ENCODE peak calls at places on chromosomes 5 and 9, in six cellular contexts. One of them, this sample, is unnamed.
A peak's percentile ranks its signal among the peaks of the same experiment; 100 is the strongest.

GRCh38 chr9:128494108-128494742 is 10.3 kb upstream of the GLE1 start:
- DNase-seq in fibroblast of the conjunctiva: no peak
- DNase-seq in activated T-cell treated with anti-CD3 and anti-CD28 coated beads for 24 hours: no peak
- DNase-seq in activated CD8-positive, alpha-beta T cell treated with anti-CD3 and anti-CD28 coated beads for 36 hours: peak; percentile 16
- DNase-seq in NCI-H1694: no peak
- DNase-seq in OCI-M1: peak; percentile 17
- DNase-seq in this sample: no peak

GRCh38 chr5:42487821-42488220 is 64.6 kb downstream of the GHR start:
- DNase-seq in fibroblast of the conjunctiva: no peak
- DNase-seq in activated T-cell treated with anti-CD3 and anti-CD28 coated beads for 24 hours: no peak
- DNase-seq in activated CD8-positive, alpha-beta T cell treated with anti-CD3 and anti-CD28 coated beads for 36 hours: no peak
- DNase-seq in NCI-H1694: no peak
- DNase-seq in OCI-M1: no peak
- DNase-seq in this sample: no peak

GRCh38 chr9:98162638-98163037 is 29.8 kb downstream of the CORO2A start:
- DNase-seq in fibroblast of the conjunctiva: no peak
- DNase-seq in activated T-cell treated with anti-CD3 and anti-CD28 coated beads for 24 hours: no peak
- DNase-seq in activated CD8-positive, alpha-beta T cell treated with anti-CD3 and anti-CD28 coated beads for 36 hours: no peak
- DNase-seq in NCI-H1694: peak; percentile 64
- DNase-seq in OCI-M1: no peak
- DNase-seq in this sample: no peak

GRCh38 chr5:151406322-151406947 is 41.0 kb upstream of the SLC36A1 start:
- DNase-seq in fibroblast of the conjunctiva: no peak
- DNase-seq in activated T-cell treated with anti-CD3 and anti-CD28 coated beads for 24 hours: no peak
- DNase-seq in activated CD8-positive, alpha-beta T cell treated with anti-CD3 and anti-CD28 coated beads for 36 hours: no peak
- DNase-seq in NCI-H1694: no peak
- DNase-seq in OCI-M1: peak; percentile 81
- DNase-seq in this sample: no peak

GRCh38 chr9:124217839-124218437 is 39.8 kb upstream of the NEK6 start:
- DNase-seq in fibroblast of the conjunctiva: no peak
- DNase-seq in activated T-cell treated with anti-CD3 and anti-CD28 coated beads for 24 hours: no peak
- DNase-seq in activated CD8-positive, alpha-beta T cell treated with anti-CD3 and anti-CD28 coated beads for 36 hours: no peak
- DNase-seq in NCI-H1694: no peak
- DNase-seq in OCI-M1: no peak
- DNase-seq in this sample: no peak

GRCh38 chr5:154395407-154396106 is 50.2 kb upstream of the SAP30L start:
- DNase-seq in fibroblast of the conjunctiva: no peak
- DNase-seq in activated T-cell treated with anti-CD3 and anti-CD28 coated beads for 24 hours: no peak
- DNase-seq in activated CD8-positive, alpha-beta T cell treated with anti-CD3 and anti-CD28 coated beads for 36 hours: no peak
- DNase-seq in NCI-H1694: no peak
- DNase-seq in OCI-M1: no peak
- DNase-seq in this sample: no peak

GRCh38 chr5:170380361-170380951 is 8.7 kb downstream of the KCNMB1 start:
- DNase-seq in fibroblast of the conjunctiva: no peak
- DNase-seq in activated T-cell treated with anti-CD3 and anti-CD28 coated beads for 24 hours: no peak
- DNase-seq in activated CD8-positive, alpha-beta T cell treated with anti-CD3 and anti-CD28 coated beads for 36 hours: no peak
- DNase-seq in NCI-H1694: no peak
- DNase-seq in OCI-M1: no peak
- DNase-seq in this sample: no peak

GRCh38 chr9:38445154-38446043 is 21.1 kb upstream of the IGFBPL1 start:
- DNase-seq in fibroblast of the conjunctiva: no peak
- DNase-seq in activated T-cell treated with anti-CD3 and anti-CD28 coated beads for 24 hours: no peak
- DNase-seq in activated CD8-positive, alpha-beta T cell treated with anti-CD3 and anti-CD28 coated beads for 36 hours: no peak
- DNase-seq in NCI-H1694: no peak
- DNase-seq in OCI-M1: peak; percentile 27
- DNase-seq in this sample: no peak

GRCh38 chr9:108083796-108084352 is 594.3 kb upstream of the KLF4 start:
- DNase-seq in fibroblast of the conjunctiva: no peak
- DNase-seq in activated T-cell treated with anti-CD3 and anti-CD28 coated beads for 24 hours: no peak
- DNase-seq in activated CD8-positive, alpha-beta T cell treated with anti-CD3 and anti-CD28 coated beads for 36 hours: no peak
- DNase-seq in NCI-H1694: no peak
- DNase-seq in OCI-M1: no peak
- DNase-seq in this sample: no peak

GRCh38 chr5:9454012-9454481 is 91.8 kb downstream of the SEMA5A start:
- DNase-seq in fibroblast of the conjunctiva: no peak
- DNase-seq in activated T-cell treated with anti-CD3 and anti-CD28 coated beads for 24 hours: no peak
- DNase-seq in activated CD8-positive, alpha-beta T cell treated with anti-CD3 and anti-CD28 coated beads for 36 hours: no peak
- DNase-seq in NCI-H1694: no peak
- DNase-seq in OCI-M1: no peak
- DNase-seq in this sample: no peak

GRCh38 chr9:125393426-125393825 is 131.8 kb downstream of the GAPVD1 start:
- DNase-seq in fibroblast of the conjunctiva: no peak
- DNase-seq in activated T-cell treated with anti-CD3 and anti-CD28 coated beads for 24 hours: no peak
- DNase-seq in activated CD8-positive, alpha-beta T cell treated with anti-CD3 and anti-CD28 coated beads for 36 hours: no peak
- DNase-seq in NCI-H1694: no peak
- DNase-seq in OCI-M1: no peak
- DNase-seq in this sample: no peak

GRCh38 chr5:119285070-119285916 is 70.5 kb upstream of the TNFAIP8 start:
- DNase-seq in fibroblast of the conjunctiva: no peak
- DNase-seq in activated T-cell treated with anti-CD3 and anti-CD28 coated beads for 24 hours: no peak
- DNase-seq in activated CD8-positive, alpha-beta T cell treated with anti-CD3 and anti-CD28 coated beads for 36 hours: no peak
- DNase-seq in NCI-H1694: no peak
- DNase-seq in OCI-M1: peak; percentile 14
- DNase-seq in this sample: no peak

GRCh38 chr5:59496524-59497134 is 396.9 kb downstream of the PDE4D start:
- DNase-seq in fibroblast of the conjunctiva: no peak
- DNase-seq in activated T-cell treated with anti-CD3 and anti-CD28 coated beads for 24 hours: no peak
- DNase-seq in activated CD8-positive, alpha-beta T cell treated with anti-CD3 and anti-CD28 coated beads for 36 hours: peak; percentile 11
- DNase-seq in NCI-H1694: no peak
- DNase-seq in OCI-M1: peak; percentile 80
- DNase-seq in this sample: no peak

GRCh38 chr5:131364507-131365050 is 100.7 kb downstream of the CDC42SE2 start:
- DNase-seq in fibroblast of the conjunctiva: no peak
- DNase-seq in activated T-cell treated with anti-CD3 and anti-CD28 coated beads for 24 hours: no peak
- DNase-seq in activated CD8-positive, alpha-beta T cell treated with anti-CD3 and anti-CD28 coated beads for 36 hours: no peak
- DNase-seq in NCI-H1694: no peak
- DNase-seq in OCI-M1: no peak
- DNase-seq in this sample: no peak

GRCh38 chr5:5342784-5343183 is 79.7 kb upstream of the ICE1 start:
- DNase-seq in fibroblast of the conjunctiva: no peak
- DNase-seq in activated T-cell treated with anti-CD3 and anti-CD28 coated beads for 24 hours: no peak
- DNase-seq in activated CD8-positive, alpha-beta T cell treated with anti-CD3 and anti-CD28 coated beads for 36 hours: no peak
- DNase-seq in NCI-H1694: no peak
- DNase-seq in OCI-M1: no peak
- DNase-seq in this sample: no peak

GRCh38 chr5:9712506-9713285 is 82.5 kb upstream of the TAS2R1 start:
- DNase-seq in fibroblast of the conjunctiva: peak; percentile 9
- DNase-seq in activated T-cell treated with anti-CD3 and anti-CD28 coated beads for 24 hours: no peak
- DNase-seq in activated CD8-positive, alpha-beta T cell treated with anti-CD3 and anti-CD28 coated beads for 36 hours: no peak
- DNase-seq in NCI-H1694: no peak
- DNase-seq in OCI-M1: no peak
- DNase-seq in this sample: no peak

GRCh38 chr9:110520120-110520701 is 59.3 kb downstream of the SVEP1 start:
- DNase-seq in fibroblast of the conjunctiva: peak; percentile 83
- DNase-seq in activated T-cell treated with anti-CD3 and anti-CD28 coated beads for 24 hours: no peak
- DNase-seq in activated CD8-positive, alpha-beta T cell treated with anti-CD3 and anti-CD28 coated beads for 36 hours: no peak
- DNase-seq in NCI-H1694: no peak
- DNase-seq in OCI-M1: no peak
- DNase-seq in this sample: no peak

GRCh38 chr5:84130006-84130580 is 254.6 kb downstream of the EDIL3 start:
- DNase-seq in fibroblast of the conjunctiva: no peak
- DNase-seq in activated T-cell treated with anti-CD3 and anti-CD28 coated beads for 24 hours: no peak
- DNase-seq in activated CD8-positive, alpha-beta T cell treated with anti-CD3 and anti-CD28 coated beads for 36 hours: no peak
- DNase-seq in NCI-H1694: no peak
- DNase-seq in OCI-M1: no peak
- DNase-seq in this sample: no peak

GRCh38 chr5:133235696-133236426 is 184.0 kb downstream of the HSPA4 start:
- DNase-seq in fibroblast of the conjunctiva: no peak
- DNase-seq in activated T-cell treated with anti-CD3 and anti-CD28 coated beads for 24 hours: no peak
- DNase-seq in activated CD8-positive, alpha-beta T cell treated with anti-CD3 and anti-CD28 coated beads for 36 hours: no peak
- DNase-seq in NCI-H1694: no peak
- DNase-seq in OCI-M1: no peak
- DNase-seq in this sample: no peak

GRCh38 chr5:145976431-145977155 is 40.2 kb downstream of the SH3RF2 start:
- DNase-seq in fibroblast of the conjunctiva: no peak
- DNase-seq in activated T-cell treated with anti-CD3 and anti-CD28 coated beads for 24 hours: no peak
- DNase-seq in activated CD8-positive, alpha-beta T cell treated with anti-CD3 and anti-CD28 coated beads for 36 hours: no peak
- DNase-seq in NCI-H1694: no peak
- DNase-seq in OCI-M1: peak; percentile 52
- DNase-seq in this sample: no peak